ENCODE peak calls at places on chromosomes 12 and 14, in eight cellular contexts. V is stimulated activated naive CD8-positive, alpha-beta T cell treated with anti-CD3 and anti-CD28 coated beads, Interleukin-15, amount 100 ng/mL, for 72 hours; W is fibroblast of villous mesenchyme; X is activated naive CD8-positive, alpha-beta T cell treated with anti-CD3 and anti-CD28 coated beads, Interleukin-2, amount 10 ng/mL, durations not matched to agents 7 days and 5 days; E is T-cell; M is aorta; N is GOT3; Z is NCI-H1105 treated with DMSO at 0.1 percent for 48 hours. G is an unnamed sample.

GRCh38 chr12:80044694-80045046 is 54.7 kb upstream of the OTOGL start:
- DNase-seq in M (no peak), N (no peak), Z (no peak), V (no peak), X (no peak), W (peak), E (no peak), G (no peak)

GRCh38 chr12:129161511-129161910 is 308.2 kb downstream of the GLT1D1 start:
- DNase-seq in X (no peak), V (no peak), N (no peak), Z (no peak), W (no peak), E (no peak), M (no peak), G (no peak)

GRCh38 chr12:10235761-10236631 is 23.3 kb downstream of the GABARAPL1 start:
- DNase-seq in W (peak), M (no peak), E (peak), N (no peak), X (no peak), V (peak), Z (peak), G (peak)

GRCh38 chr12:50620050-50620974 is 115.5 kb downstream of the DIP2B start:
- DNase-seq in W (peak), Z (no peak), N (peak), V (peak), X (no peak), M (no peak), E (no peak), G (peak)

GRCh38 chr14:56590535-56590951 is 10.9 kb downstream of the TMEM260 start:
- DNase-seq in X (no peak), W (no peak), N (no peak), V (no peak), M (no peak), E (no peak), Z (peak), G (peak)

GRCh38 chr12:53869500-53869899 is 69.1 kb upstream of the HOXC13 start:
- DNase-seq in X (no peak), N (no peak), Z (peak), E (no peak), W (no peak), V (no peak), M (no peak), G (peak)

GRCh38 chr12:102539651-102540553 is 59.5 kb upstream of the IGF1 start:
- DNase-seq in X (no peak), V (no peak), E (no peak), N (no peak), Z (no peak), W (peak), M (no peak), G (no peak)

GRCh38 chr12:16606936-16607335 is 974 bp upstream of the LMO3 start:
- DNase-seq in M (no peak), V (no peak), E (no peak), N (no peak), W (no peak), Z (peak), X (no peak), G (peak)

GRCh38 chr12:57621497-57622292 is 10.5 kb downstream of the ARHGEF25 start:
- DNase-seq in V (peak), X (peak), Z (peak), N (peak), E (peak), M (peak), W (no peak), G (peak)

GRCh38 chr14:29442720-29443119 is 484.9 kb downstream of the PRKD1 start:
- DNase-seq in E (no peak), W (peak), M (no peak), X (no peak), V (no peak), Z (no peak), N (no peak), G (peak)

GRCh38 chr12:19597304-19598066 is 158.2 kb downstream of the AEBP2 start:
- DNase-seq in X (no peak), W (no peak), N (no peak), Z (no peak), V (no peak), M (no peak), E (no peak), G (no peak)

GRCh38 chr12:22443379-22444316 is 100.7 kb downstream of the C2CD5 start:
- DNase-seq in M (peak), X (no peak), N (no peak), W (peak), V (peak), E (peak), Z (peak), G (peak)

GRCh38 chr12:2959508-2960431 is 573 bp downstream of the TEAD4 start:
- DNase-seq in Z (peak), M (peak), E (no peak), X (peak), W (peak), N (no peak), V (no peak), G (peak)

GRCh38 chr12:103852498-103852992 is 11.5 kb upstream of the NT5DC3 start:
- DNase-seq in N (no peak), V (no peak), X (no peak), E (no peak), Z (peak), M (no peak), W (no peak), G (peak)

GRCh38 chr12:104565606-104566243 is 109.0 kb downstream of the CHST11 start:
- DNase-seq in W (peak), N (no peak), X (no peak), Z (no peak), E (no peak), M (no peak), V (no peak), G (peak)

GRCh38 chr12:7769999-7770398 is 5.0 kb downstream of the NANOGNB start:
- DNase-seq in X (no peak), V (no peak), M (no peak), N (no peak), Z (no peak), E (no peak), W (no peak), G (no peak)

GRCh38 chr12:19916982-19917381 is 451.4 kb upstream of the PDE3A start:
- DNase-seq in X (no peak), N (no peak), E (no peak), V (no peak), Z (no peak), W (no peak), M (no peak), G (peak)

GRCh38 chr12:10385181-10385613 is 4.6 kb downstream of the KLRK1 start:
- DNase-seq in Z (no peak), W (peak), N (no peak), V (no peak), X (no peak), E (no peak), M (no peak), G (no peak)

GRCh38 chr14:101475468-101476257 is 85.6 kb upstream of the DIO3 start:
- DNase-seq in V (no peak), W (peak), N (no peak), M (no peak), Z (no peak), X (no peak), E (no peak), G (no peak)